ENCODE peak calls at places on chromosomes 12 and 14, in seven cellular contexts. W is HFF-Myc, H is HFFc6, B is foreskin fibroblast, I is A549, U is WTC11, J is adrenal gland. A is an unnamed sample.

GRCh38 chr14:106564058-106564643 is 1037.8 kb downstream of the TMEM121 start:
- DNase-seq in W (no peak), B (no peak), J (no peak), I (peak), H (no peak), U (no peak), A (no peak)

GRCh38 chr12:69024907-69025306 is 91.9 kb upstream of the CPM start:
- DNase-seq in J (no peak), H (peak), B (no peak), U (no peak), W (no peak), I (no peak), A (peak)

GRCh38 chr14:72888636-72889201 is 5.2 kb downstream of the DPF3 start:
- DNase-seq in B (no peak), U (no peak), I (no peak), W (no peak), H (no peak), J (no peak), A (peak)

GRCh38 chr14:55730602-55731001 is 150.6 kb downstream of the KTN1 start:
- DNase-seq in W (no peak), U (no peak), H (no peak), J (no peak), B (no peak), I (no peak), A (no peak)

GRCh38 chr14:87615822-87616679 is 376.9 kb downstream of the GALC start:
- DNase-seq in I (peak), W (no peak), B (no peak), H (no peak), J (peak), U (peak), A (peak)

GRCh38 chr12:45637706-45638105 is 91.8 kb upstream of the ARID2 start:
- DNase-seq in I (no peak), B (peak), H (peak), U (no peak), J (no peak), W (peak), A (peak)

GRCh38 chr12:104280111-104280510 is 23.4 kb upstream of the EID3 start:
- DNase-seq in H (no peak), J (no peak), W (no peak), U (no peak), B (no peak), I (peak), A (no peak)

GRCh38 chr12:42641231-42641630 is 51.7 kb upstream of the PRICKLE1 start:
- DNase-seq in J (no peak), B (no peak), W (no peak), U (no peak), H (no peak), I (no peak), A (peak)

GRCh38 chr14:80212025-80212402 is 710 bp upstream of the DIO2 start:
- DNase-seq in W (no peak), I (peak), B (no peak), J (no peak), U (no peak), H (peak), A (peak)

GRCh38 chr12:30729547-30729946 is 25.2 kb downstream of the CAPRIN2 start:
- DNase-seq in I (no peak), J (no peak), B (no peak), U (no peak), W (no peak), H (no peak), A (no peak)

GRCh38 chr14:69050235-69051184 is 71.4 kb upstream of the ACTN1 start:
- DNase-seq in W (no peak), U (no peak), B (no peak), H (no peak), I (no peak), J (no peak), A (no peak)

GRCh38 chr14:95523051-95523817 is 6.8 kb upstream of the SYNE3 start:
- DNase-seq in U (no peak), H (no peak), I (no peak), J (no peak), W (no peak), B (no peak), A (no peak)

GRCh38 chr12:69332815-69333358 is 15.3 kb upstream of the LYZ start:
- DNase-seq in U (no peak), B (no peak), I (no peak), J (no peak), W (no peak), H (no peak), A (no peak)

GRCh38 chr12:41521872-41522379 is 333.8 kb downstream of the PDZRN4 start:
- DNase-seq in B (peak), J (no peak), W (peak), H (peak), I (no peak), U (no peak), A (peak)

GRCh38 chr12:121239704-121240420 is 29.9 kb downstream of the P2RX4 start:
- DNase-seq in W (no peak), U (no peak), I (no peak), J (no peak), B (no peak), H (no peak), A (no peak)

GRCh38 chr12:119180380-119181040 is 1.8 kb downstream of the HSPB8 start:
- DNase-seq in B (no peak), J (peak), W (no peak), I (no peak), H (peak), U (no peak), A (peak)

GRCh38 chr12:25187781-25188180 is 7.2 kb downstream of the DNAI7 start:
- DNase-seq in I (no peak), J (no peak), B (peak), U (no peak), H (peak), W (peak), A (peak)

GRCh38 chr12:59234391-59234790 is 314.1 kb upstream of the LRIG3 start:
- DNase-seq in I (no peak), W (no peak), H (no peak), B (no peak), U (no peak), J (no peak), A (no peak)

GRCh38 chr12:50353869-50354593 is 42.4 kb downstream of the FAM186A start:
- DNase-seq in H (no peak), U (no peak), B (no peak), J (no peak), W (no peak), I (no peak), A (peak)

GRCh38 chr12:89225808-89226368 is 126.4 kb downstream of the DUSP6 start:
- DNase-seq in J (no peak), I (no peak), H (peak), W (peak), U (no peak), B (peak), A (peak)

GRCh38 chr14:55707365-55707804 is 127.4 kb downstream of the KTN1 start:
- DNase-seq in H (peak), U (no peak), J (no peak), W (peak), B (peak), I (peak), A (peak)

GRCh38 chr12:89117448-89118034 is 234.8 kb downstream of the DUSP6 start:
- DNase-seq in W (no peak), I (no peak), J (peak), U (no peak), B (no peak), H (no peak), A (no peak)

GRCh38 chr14:56081139-56081538 is 37.1 kb upstream of the PELI2 start:
- DNase-seq in J (no peak), I (no peak), B (peak), U (no peak), W (no peak), H (no peak), A (no peak)

GRCh38 chr12:65826513-65827171 is 2.4 kb downstream of the HMGA2 start:
- DNase-seq in B (no peak), U (no peak), I (peak), H (peak), W (no peak), J (no peak), A (peak)

GRCh38 chr14:89444044-89444443 is 27.0 kb upstream of the FOXN3 start:
- DNase-seq in H (no peak), U (no peak), J (no peak), W (no peak), I (no peak), B (no peak), A (peak)

GRCh38 chr12:74847169-74847568 is 309.5 kb downstream of the ATXN7L3B start:
- DNase-seq in W (no peak), J (no peak), B (no peak), I (no peak), U (no peak), H (no peak), A (no peak)

GRCh38 chr14:95069018-95069417 is 88.3 kb downstream of the DICER1 start:
- DNase-seq in I (no peak), B (no peak), H (no peak), J (no peak), W (no peak), U (no peak), A (no peak)

GRCh38 chr12:100348657-100349454 is 8.0 kb upstream of the SLC17A8 start:
- DNase-seq in I (peak), U (no peak), H (peak), W (peak), J (no peak), B (no peak), A (peak)
- TF ChIP-seq CTCF in I (peak), U (peak), H (peak), W (peak), J (peak), B (peak), A (peak)

DNA sequence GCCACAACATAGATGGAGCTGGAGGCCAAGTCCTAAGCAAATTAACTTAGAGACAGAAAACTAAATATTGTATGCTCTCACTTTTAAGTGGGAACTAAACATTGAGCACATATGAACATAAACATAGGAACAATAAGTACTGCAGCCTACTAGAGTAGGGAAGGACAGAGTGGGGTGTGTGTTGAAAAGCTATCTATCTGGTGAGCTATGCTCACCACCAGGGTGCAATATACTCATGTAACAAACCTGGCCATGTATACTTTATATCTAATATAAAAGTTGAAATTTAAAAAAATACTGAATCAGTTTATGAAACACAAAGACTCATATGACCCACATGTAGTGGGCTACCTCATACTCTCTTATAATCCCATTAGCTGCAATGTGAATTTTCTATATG is 1305.0 kb downstream of the LRFN5 start:
- DNase-seq in J (no peak), I (no peak), U (no peak), H (no peak), B (no peak), W (no peak), A (peak)
- TF ChIP-seq CTCF in J (no peak), I (peak), U (no peak), H (no peak), B (no peak), W (no peak), A (peak)

DNA sequence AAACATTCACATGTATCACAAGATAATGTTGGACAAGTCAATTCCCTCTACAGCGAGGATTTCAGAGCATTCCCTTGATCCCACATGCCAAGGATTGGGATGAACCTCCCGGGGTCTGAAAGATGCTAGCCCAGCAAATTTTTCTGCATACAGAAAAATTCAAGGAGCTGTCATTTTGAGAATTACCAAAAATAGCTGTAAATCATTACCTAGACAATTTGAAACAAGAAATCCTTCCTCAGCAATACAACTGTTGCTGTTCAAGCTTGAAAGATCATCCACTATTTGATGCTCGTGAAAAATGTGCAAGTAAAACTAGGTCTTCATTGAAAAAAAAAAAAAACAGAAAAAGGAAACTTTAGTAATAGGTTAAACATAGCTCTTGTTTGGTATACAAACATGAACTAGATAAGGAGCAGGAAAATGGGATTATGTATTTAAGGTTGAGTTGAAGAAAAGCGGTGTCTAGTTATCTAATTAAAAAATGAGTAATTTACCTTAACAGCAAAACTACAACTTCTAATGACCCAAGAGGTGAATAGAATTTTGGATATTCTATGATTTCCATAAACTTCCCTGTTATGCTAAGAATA is 73.1 kb downstream of the NTN4 start:
- DNase-seq in U (no peak), B (no peak), I (no peak), J (no peak), H (no peak), W (no peak), A (no peak)
- TF ChIP-seq CTCF in U (no peak), B (no peak), I (no peak), J (no peak), H (no peak), W (no peak), A (no peak)

GRCh38 chr12:105506678-105507310 is 176.3 kb downstream of the C12orf75 start:
- DNase-seq in I (no peak), U (no peak), W (no peak), B (no peak), J (no peak), H (no peak), A (no peak)

GRCh38 chr12:105504286-105504685 is 173.8 kb downstream of the C12orf75 start:
- DNase-seq in H (no peak), B (no peak), I (no peak), U (peak), W (no peak), J (no peak), A (no peak)

GRCh38 chr12:105507311-105508035 is 177.0 kb downstream of the C12orf75 start:
- DNase-seq in J (no peak), U (no peak), B (no peak), H (no peak), W (no peak), I (no peak), A (peak)

GRCh38 chr12:105499223-105499622 is 168.7 kb downstream of the C12orf75 start:
- DNase-seq in I (no peak), B (no peak), U (no peak), W (no peak), H (no peak), J (no peak), A (no peak)

GRCh38 chr12:105502426-105502930 is 172.0 kb downstream of the C12orf75 start:
- DNase-seq in J (no peak), H (no peak), U (peak), W (no peak), I (no peak), B (no peak), A (no peak)
- TF ChIP-seq CTCF in J (no peak), H (no peak), U (no peak), W (no peak), I (no peak), B (no peak), A (no peak)

GRCh38 chr12:113361574-113362370 is 3.4 kb downstream of the PLBD2 start:
- DNase-seq in U (no peak), B (no peak), W (no peak), H (no peak), I (no peak), J (peak), A (no peak)

GRCh38 chr12:113359133-113359938 is 949 bp downstream of the PLBD2 start:
- DNase-seq in I (no peak), H (peak), W (peak), U (no peak), B (peak), J (peak), A (no peak)

GRCh38 chr12:113364698-113365097 is 6.3 kb downstream of the PLBD2 start:
- DNase-seq in U (no peak), W (no peak), H (no peak), J (no peak), I (no peak), B (no peak), A (no peak)

GRCh38 chr12:113358381-113359132 is at the start of gene PLBD2:
- DNase-seq in I (peak), H (peak), W (peak), B (peak), J (peak), U (peak), A (peak)

GRCh38 chr12:113359939-113360748 is 1.8 kb downstream of the PLBD2 start:
- DNase-seq in I (no peak), W (no peak), J (peak), B (peak), U (no peak), H (peak), A (no peak)
- TF ChIP-seq CTCF in I (peak), W (peak), J (no peak), B (peak), U (no peak), H (peak), A (peak)

GRCh38 chr14:23894687-23895419 is 58.7 kb upstream of the DHRS4 start:
- DNase-seq in I (no peak), U (no peak), H (no peak), B (no peak), J (no peak), W (no peak), A (no peak)

GRCh38 chr14:23895480-23895879 is 58.1 kb upstream of the DHRS4 start:
- DNase-seq in J (no peak), H (no peak), B (no peak), I (no peak), U (no peak), W (no peak), A (no peak)

GRCh38 chr14:23899788-23900187 is 53.8 kb upstream of the DHRS4 start:
- DNase-seq in U (no peak), H (no peak), B (no peak), W (no peak), J (no peak), I (no peak), A (no peak)
- TF ChIP-seq CTCF in U (no peak), H (no peak), B (no peak), W (no peak), J (no peak), I (no peak), A (no peak)

GRCh38 chr12:92717202-92717601 is 14.4 kb downstream of the PLEKHG7 start:
- DNase-seq in U (peak), H (peak), W (peak), J (no peak), B (peak), I (no peak), A (peak)
- TF ChIP-seq CTCF in U (no peak), H (peak), W (peak), J (peak), B (peak), I (peak), A (peak)

GRCh38 chr12:14239935-14240872 is 125.3 kb upstream of the ATF7IP start:
- DNase-seq in J (no peak), I (no peak), W (no peak), U (peak), H (no peak), B (no peak), A (no peak)

GRCh38 chr12:14240873-14241220 is 124.6 kb upstream of the ATF7IP start:
- DNase-seq in W (no peak), J (no peak), B (no peak), U (no peak), H (no peak), I (no peak), A (no peak)

GRCh38 chr12:14243941-14244340 is 121.5 kb upstream of the ATF7IP start:
- DNase-seq in W (no peak), I (no peak), B (no peak), J (no peak), U (no peak), H (no peak), A (no peak)

GRCh38 chr12:14238224-14238792 is 127.2 kb upstream of the ATF7IP start:
- DNase-seq in I (no peak), H (peak), U (no peak), J (no peak), W (no peak), B (peak), A (peak)

GRCh38 chr12:14239350-14239934 is 126.0 kb upstream of the ATF7IP start:
- DNase-seq in J (peak), I (no peak), H (no peak), B (peak), U (peak), W (no peak), A (peak)
- TF ChIP-seq CTCF in J (no peak), I (no peak), H (peak), B (no peak), U (no peak), W (no peak), A (no peak)

GRCh38 chr12:55741978-55742377 is 944 bp upstream of the GDF11 start:
- DNase-seq in U (no peak), B (no peak), W (no peak), J (no peak), I (no peak), H (no peak), A (no peak)

GRCh38 chr12:55743967-55744931 is 1.3 kb downstream of the GDF11 start:
- DNase-seq in H (no peak), U (no peak), I (no peak), W (no peak), B (no peak), J (no peak), A (no peak)

GRCh38 chr12:55745361-55746146 is 2.6 kb downstream of the GDF11 start:
- DNase-seq in H (no peak), U (peak), W (no peak), B (no peak), I (no peak), J (no peak), A (peak)

GRCh38 chr12:55742719-55743130 is at the start of gene GDF11:
- DNase-seq in B (peak), W (no peak), H (peak), I (peak), U (peak), J (peak), A (peak)

DNA sequence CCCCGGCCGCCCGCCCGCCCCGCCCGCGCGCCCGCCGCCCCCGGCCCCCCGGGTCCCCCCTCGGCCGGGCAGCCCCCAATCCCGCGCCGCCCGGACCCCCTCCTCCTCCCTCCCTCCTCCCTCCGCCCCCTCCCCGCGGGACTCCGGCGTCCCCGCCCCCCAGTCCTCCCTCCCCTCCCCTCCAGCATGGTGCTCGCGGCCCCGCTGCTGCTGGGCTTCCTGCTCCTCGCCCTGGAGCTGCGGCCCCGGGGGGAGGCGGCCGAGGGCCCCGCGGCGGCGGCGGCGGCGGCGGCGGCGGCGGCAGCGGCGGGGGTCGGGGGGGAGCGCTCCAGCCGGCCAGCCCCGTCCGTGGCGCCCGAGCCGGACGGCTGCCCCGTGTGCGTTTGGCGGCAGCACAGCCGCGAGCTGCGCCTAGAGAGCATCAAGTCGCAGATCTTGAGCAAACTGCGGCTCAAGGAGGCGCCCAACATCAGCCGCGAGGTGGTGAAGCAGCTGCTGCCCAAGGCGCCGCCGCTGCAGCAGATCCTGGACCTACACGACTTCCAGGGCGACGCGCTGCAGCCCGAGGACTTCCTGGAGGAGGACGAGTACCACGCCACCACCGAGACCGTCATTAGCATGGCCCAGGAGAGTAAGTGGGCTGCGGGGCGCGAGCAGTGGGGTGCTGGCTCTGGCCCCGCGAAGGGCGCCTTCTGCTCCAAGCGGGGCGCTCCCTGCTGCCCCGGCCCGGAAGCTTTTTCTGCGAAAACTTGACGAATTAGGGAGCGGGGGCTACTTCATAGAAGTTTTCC is 404 bp downstream of the GDF11 start:
- DNase-seq in W (no peak), H (peak), U (peak), J (peak), I (peak), B (peak), A (peak)
- TF ChIP-seq CTCF in W (no peak), H (peak), U (no peak), J (no peak), I (no peak), B (no peak), A (peak)

A was measured in astrocyte of the spinal cord.